ENCODE peak calls at places on chromosome 17, in ten cellular contexts. Q, L, X, O, C, T, H, J, N and R are unnamed samples.

GRCh38 chr17:39730095-39730921 is at the start of gene MIEN1:
- DNase-seq in Q (peak), L (peak), X (no peak), O (peak), C (peak), T (no peak), H (peak), J (peak), N (peak), R (peak)

GRCh38 chr17:1109606-1110523 is 69.9 kb downstream of the ABR start:
- DNase-seq in Q (no peak), L (peak), X (no peak), O (no peak), C (peak), T (no peak), H (no peak), J (peak), N (no peak), R (no peak)

GRCh38 chr17:1928976-1929375 is 96.2 kb downstream of the RTN4RL1 start:
- DNase-seq in Q (no peak), L (no peak), X (no peak), O (no peak), C (no peak), T (no peak), H (no peak), J (no peak), N (no peak), R (no peak)

GRCh38 chr17:71632328-71632727 is 488.5 kb upstream of the SOX9 start:
- DNase-seq in Q (no peak), L (no peak), X (no peak), O (peak), C (no peak), T (no peak), H (no peak), J (no peak), N (no peak), R (no peak)

GRCh38 chr17:65564793-65565192 is 3.3 kb upstream of the AXIN2 start:
- DNase-seq in Q (no peak), L (peak), X (no peak), O (no peak), C (no peak), T (no peak), H (no peak), J (peak), N (no peak), R (peak)

GRCh38 chr17:75457047-75457654 is 716 bp downstream of the TMEM94 start:
- DNase-seq in Q (no peak), L (peak), X (no peak), O (no peak), C (peak), T (no peak), H (no peak), J (peak), N (no peak), R (no peak)

GRCh38 chr17:75176625-75177024 is 6.1 kb downstream of the SUMO2 start:
- DNase-seq in Q (no peak), L (no peak), X (no peak), O (no peak), C (no peak), T (no peak), H (no peak), J (no peak), N (no peak), R (no peak)

GRCh38 chr17:72420775-72421127 is 299.9 kb downstream of the SOX9 start:
- DNase-seq in Q (no peak), L (no peak), X (no peak), O (no peak), C (no peak), T (no peak), H (no peak), J (no peak), N (no peak), R (no peak)

GRCh38 chr17:1865252-1866037 is 35.6 kb downstream of the RPA1 start:
- DNase-seq in Q (peak), L (peak), X (no peak), O (peak), C (peak), T (no peak), H (no peak), J (peak), N (no peak), R (no peak)

GRCh38 chr17:1060991-1061390 is 64.1 kb downstream of the TIMM22 start:
- DNase-seq in Q (no peak), L (no peak), X (no peak), O (peak), C (no peak), T (no peak), H (no peak), J (peak), N (no peak), R (peak)

GRCh38 chr17:35849469-35850348 is 19.0 kb downstream of the HEATR9 start:
- DNase-seq in Q (peak), L (peak), X (no peak), O (peak), C (peak), T (peak), H (no peak), J (peak), N (peak), R (no peak)

GRCh38 chr17:19401321-19402010 is 9.6 kb upstream of the RNF112 start:
- DNase-seq in Q (no peak), L (no peak), X (no peak), O (no peak), C (no peak), T (no peak), H (no peak), J (no peak), N (no peak), R (peak)

GRCh38 chr17:19397556-19398041 is 10.6 kb upstream of the MFAP4 start:
- DNase-seq in Q (no peak), L (no peak), X (no peak), O (no peak), C (peak), T (no peak), H (peak), J (no peak), N (no peak), R (no peak)

GRCh38 chr17:19403021-19403420 is 8.0 kb upstream of the RNF112 start:
- DNase-seq in Q (no peak), L (no peak), X (no peak), O (no peak), C (no peak), T (no peak), H (no peak), J (no peak), N (no peak), R (peak)

GRCh38 chr17:19399750-19400450 is 11.1 kb upstream of the RNF112 start:
- DNase-seq in Q (no peak), L (no peak), X (no peak), O (no peak), C (no peak), T (no peak), H (peak), J (no peak), N (no peak), R (no peak)

DNA sequence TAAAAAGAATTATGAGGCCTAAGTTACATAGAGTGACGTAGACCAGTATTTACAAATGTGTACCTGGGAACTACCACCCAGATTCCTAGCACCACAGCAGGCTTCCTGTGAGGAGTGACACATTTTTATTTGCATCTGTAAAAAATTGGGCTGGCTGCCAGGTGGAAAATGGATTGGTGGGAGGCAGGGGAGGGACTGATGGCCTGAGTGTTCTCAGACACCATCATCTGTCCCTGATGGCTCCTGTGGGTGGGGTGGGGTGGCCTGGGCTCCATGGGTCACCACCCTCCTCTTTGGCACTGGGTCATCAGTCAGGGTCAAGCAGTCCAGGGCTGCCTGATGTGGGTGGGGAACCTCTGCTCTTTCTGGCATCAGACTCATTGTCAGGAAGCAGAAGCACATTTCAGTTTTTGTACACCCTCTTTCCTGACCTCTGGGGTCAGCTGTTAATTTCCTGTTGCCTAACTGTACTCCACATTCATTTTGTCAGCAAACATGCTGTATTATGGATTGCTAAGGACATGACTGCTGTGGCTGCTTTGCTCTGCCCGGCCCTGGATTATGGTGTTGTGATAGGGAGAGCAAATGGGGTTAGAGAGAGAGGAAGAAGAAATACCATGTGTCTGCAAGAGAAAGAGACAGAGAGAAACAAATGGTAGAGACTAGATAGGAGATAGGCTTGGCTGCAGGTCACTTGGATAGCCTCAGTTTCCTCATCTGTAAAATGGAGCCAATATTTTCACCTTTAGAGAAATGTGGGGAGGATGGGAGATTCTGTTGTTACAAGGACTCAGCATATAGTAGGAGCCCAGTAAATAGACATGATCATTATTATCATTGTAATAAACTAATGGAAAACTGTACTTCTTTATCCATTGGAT is 11.6 kb upstream of the MFAP4 start:
- DNase-seq in Q (no peak), L (peak), X (no peak), O (no peak), C (no peak), T (no peak), H (peak), J (peak), N (no peak), R (peak)
- H3K27ac ChIP-seq in Q (peak), L (no peak), X (peak), O (peak), C (no peak), T (peak), H (peak), J (peak), N (no peak), R (peak)

DNA sequence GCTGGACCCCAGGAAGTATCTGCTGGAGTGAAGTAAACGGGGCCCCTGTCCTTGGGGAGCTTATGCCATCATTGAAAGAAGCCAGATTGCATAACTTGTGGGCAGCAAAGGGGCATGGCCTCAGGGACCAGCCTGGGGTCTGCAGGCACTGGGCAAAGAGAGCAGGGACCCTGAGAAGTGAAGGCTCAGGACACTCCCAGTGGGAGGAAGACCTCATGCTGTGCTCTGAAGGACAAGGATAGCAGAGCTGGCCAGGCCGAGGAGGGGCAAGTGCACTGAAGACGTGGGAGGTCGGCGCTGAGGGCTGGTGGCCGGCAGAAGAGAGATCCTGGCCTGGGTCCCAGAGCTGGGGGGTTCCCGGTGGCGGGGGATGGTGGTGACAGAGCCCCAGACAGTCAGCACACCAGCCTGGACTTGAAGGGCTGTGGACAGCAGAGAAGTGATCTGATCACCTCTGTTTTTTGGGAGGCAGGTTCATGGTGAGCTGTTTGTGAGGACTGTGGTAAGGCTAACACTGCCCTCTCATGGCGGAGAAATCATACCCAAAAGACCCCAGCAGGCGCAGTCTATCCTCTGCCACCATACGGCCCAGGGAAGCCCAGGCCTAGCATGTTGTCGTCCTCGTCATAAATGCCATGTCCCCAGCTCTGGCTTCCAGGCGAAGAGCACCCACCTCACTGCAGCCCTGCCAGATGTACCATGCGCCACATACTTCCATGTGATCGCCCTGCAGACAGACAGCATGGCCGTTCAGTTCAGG is 7.1 kb upstream of the CNP start:
- DNase-seq in Q (no peak), L (peak), X (no peak), O (peak), C (peak), T (no peak), H (no peak), J (no peak), N (no peak), R (no peak)
- TF ChIP-seq POLR2AphosphoS5 in Q (no peak), L (no peak), X (no peak), O (no peak), C (no peak), T (no peak), H (no peak), J (no peak), N (no peak), R (no peak)

GRCh38 chr17:48595107-48595999 is 1.8 kb upstream of the HOXB5 start:
- DNase-seq in Q (no peak), L (no peak), X (no peak), O (no peak), C (no peak), T (no peak), H (no peak), J (no peak), N (no peak), R (no peak)
- H3K27ac ChIP-seq in Q (no peak), L (no peak), X (no peak), O (no peak), C (no peak), T (peak), H (peak), J (peak), N (no peak), R (peak)

GRCh38 chr17:81702934-81703746 is at the start of gene MRPL12:
- DNase-seq in Q (peak), L (peak), X (no peak), O (peak), C (peak), T (peak), H (peak), J (peak), N (peak), R (peak)
- TF ChIP-seq POLR2AphosphoS5 in Q (peak), L (peak), X (peak), O (peak), C (peak), T (peak), H (peak), J (peak), N (peak), R (peak)

DNA sequence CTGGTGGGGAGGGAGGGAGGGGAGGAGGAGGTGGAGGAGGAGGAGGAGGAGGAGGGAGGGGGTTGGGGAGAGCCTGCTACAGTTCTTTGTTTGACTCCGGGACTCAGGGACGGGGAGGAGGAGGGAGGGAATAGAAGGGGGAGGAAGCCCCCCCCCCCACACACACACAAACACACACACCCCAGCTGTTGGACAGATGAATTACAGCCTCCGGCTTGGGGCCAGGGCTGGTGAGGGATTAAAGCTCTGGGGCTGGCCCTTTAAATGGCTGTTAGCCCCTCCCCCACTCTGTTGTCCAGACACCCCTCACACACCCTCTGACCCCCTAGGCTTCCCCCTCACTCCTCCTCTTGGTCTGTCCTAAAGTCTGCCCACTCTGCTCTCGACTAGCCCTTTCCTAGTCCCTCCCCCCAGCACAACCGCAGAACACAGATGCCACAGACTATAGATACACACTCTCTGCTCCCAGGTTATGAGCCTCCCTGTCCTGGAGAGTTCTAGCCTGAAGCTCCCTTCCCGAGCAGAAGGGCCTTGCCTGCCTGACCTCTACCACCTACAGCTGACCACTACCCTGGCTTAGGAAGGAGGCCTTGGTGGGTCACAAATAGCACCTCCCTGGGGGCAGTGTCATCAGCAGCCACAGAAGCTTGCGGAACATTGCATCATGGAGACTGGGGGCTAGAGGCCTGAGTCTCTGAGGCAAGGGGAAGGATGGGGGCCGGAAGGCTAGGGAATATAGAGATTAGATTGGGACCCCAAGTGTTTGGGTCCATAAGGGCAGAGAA is 4.5 kb downstream of the KDM6B start:
- DNase-seq in Q (no peak), L (peak), X (no peak), O (no peak), C (peak), T (no peak), H (no peak), J (no peak), N (no peak), R (peak)
- H3K27ac ChIP-seq in Q (peak), L (peak), X (peak), O (peak), C (no peak), T (peak), H (peak), J (peak), N (peak), R (peak)

GRCh38 chr17:77227461-77228223 is 86.9 kb downstream of the SEC14L1 start:
- DNase-seq in Q (no peak), L (no peak), X (no peak), O (no peak), C (no peak), T (no peak), H (no peak), J (no peak), N (no peak), R (no peak)
- TF ChIP-seq POLR2AphosphoS5 in Q (no peak), L (no peak), X (peak), O (no peak), C (no peak), T (no peak), H (no peak), J (no peak), N (no peak), R (peak)

DNA sequence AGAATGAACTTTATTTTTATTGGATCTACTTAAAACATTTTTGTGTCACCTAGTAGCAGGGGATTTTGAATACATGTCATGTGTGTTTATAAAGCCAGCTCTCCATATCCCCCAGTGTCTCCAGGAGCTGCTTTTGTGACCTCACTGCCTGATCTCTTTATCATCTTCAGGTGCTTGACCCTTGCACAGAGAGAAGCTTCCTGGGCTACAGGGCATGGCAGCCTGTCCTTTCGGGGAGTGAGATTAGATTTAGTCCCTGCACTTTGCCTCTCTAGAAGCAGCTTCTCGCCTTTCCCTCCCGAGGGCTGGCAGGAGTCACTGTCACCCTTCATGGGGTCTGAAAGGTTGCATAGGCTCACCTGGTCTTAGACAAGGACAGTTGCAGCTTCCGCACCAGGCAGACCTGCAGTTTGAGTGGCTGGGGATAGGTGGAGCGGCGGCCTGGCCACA is 42.7 kb downstream of the PGS1 start:
- DNase-seq in Q (no peak), L (no peak), X (no peak), O (no peak), C (no peak), T (no peak), H (no peak), J (no peak), N (no peak), R (no peak)
- H3K27ac ChIP-seq in Q (no peak), L (no peak), X (no peak), O (no peak), C (peak), T (no peak), H (no peak), J (no peak), N (no peak), R (no peak)

GRCh38 chr17:44653384-44653783 is 2.9 kb upstream of the MEIOC start:
- DNase-seq in Q (no peak), L (no peak), X (no peak), O (no peak), C (no peak), T (no peak), H (no peak), J (no peak), N (no peak), R (no peak)
- TF ChIP-seq POLR2AphosphoS5 in Q (no peak), L (no peak), X (no peak), O (no peak), C (no peak), T (no peak), H (no peak), J (no peak), N (no peak), R (no peak)

DNA sequence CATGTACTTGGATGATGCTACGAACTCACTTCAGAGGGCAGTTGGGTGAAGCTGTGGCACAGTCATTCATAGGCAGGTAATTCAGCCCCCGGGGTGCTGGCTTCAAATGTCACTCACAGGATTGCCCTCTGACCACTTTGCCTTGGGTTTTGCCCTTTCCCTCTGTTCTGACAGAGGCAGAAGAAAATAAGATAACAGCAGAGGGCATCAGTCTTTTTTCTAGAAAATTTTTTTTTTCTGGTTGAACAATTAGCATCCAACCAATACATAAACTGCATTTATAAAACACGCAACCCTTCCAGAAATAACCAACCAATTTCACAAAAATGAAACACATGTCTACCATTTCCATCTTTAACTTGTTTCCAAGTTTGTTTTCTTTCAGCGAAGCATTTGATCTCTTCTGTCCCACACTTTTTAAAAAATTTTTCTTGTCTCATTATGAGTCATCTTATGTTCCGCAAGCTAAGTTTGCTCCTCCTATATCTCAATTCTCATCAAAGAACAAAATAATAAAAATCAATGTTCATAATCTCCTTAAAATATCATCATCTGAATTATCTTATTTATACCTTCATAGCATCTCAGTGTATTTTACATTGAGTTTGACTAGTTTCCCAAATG is 15.6 kb downstream of the NACA2 start:
- DNase-seq in Q (no peak), L (no peak), X (no peak), O (no peak), C (no peak), T (no peak), H (no peak), J (no peak), N (no peak), R (no peak)
- H3K27ac ChIP-seq in Q (no peak), L (peak), X (no peak), O (peak), C (no peak), T (no peak), H (no peak), J (no peak), N (no peak), R (no peak)

DNA sequence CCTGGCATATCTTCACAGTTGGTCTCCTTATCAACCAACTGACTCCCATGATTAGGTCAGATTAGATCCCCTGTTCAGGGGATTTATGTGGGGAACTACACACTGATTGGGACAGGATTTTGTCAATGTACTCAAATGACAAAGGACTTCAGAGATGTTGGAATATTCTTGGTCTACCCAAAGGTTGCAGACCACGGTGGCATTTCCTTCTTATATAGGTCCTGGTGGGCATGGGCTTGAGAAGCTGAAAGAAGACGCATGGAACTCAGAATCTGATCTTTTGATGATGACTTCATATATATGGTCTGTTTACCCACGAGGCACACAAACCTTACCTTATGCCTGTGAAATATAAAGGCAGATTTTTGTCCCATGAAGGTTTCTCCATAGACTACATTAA is 33.4 kb downstream of the HLF start:
- DNase-seq in Q (no peak), L (no peak), X (no peak), O (no peak), C (no peak), T (no peak), H (no peak), J (no peak), N (no peak), R (no peak)
- TF ChIP-seq POLR2AphosphoS5 in Q (no peak), L (no peak), X (no peak), O (no peak), C (no peak), T (no peak), H (no peak), J (no peak), N (no peak), R (no peak)